ENCODE peak calls at places on chromosomes 6 and 20, in four cellular contexts. G is GM12878, J is ovary, L is transverse colon. V is an unnamed sample.

GRCh38 chr20:41619360-41620115 is 1.4 kb upstream of the CHD6 start:
- DNase-seq in G (no peak), J (no peak), L (no peak), V (no peak)

GRCh38 chr6:165630544-165630953 is 32.5 kb downstream of the PDE10A start:
- DNase-seq in G (no peak), J (no peak), L (no peak), V (no peak)

GRCh38 chr20:11445161-11445560 is 472.5 kb upstream of the BTBD3 start:
- DNase-seq in G (no peak), J (no peak), L (no peak), V (no peak)

GRCh38 chr6:121756643-121757042 is 321.2 kb downstream of the GJA1 start:
- DNase-seq in G (no peak), J (no peak), L (no peak), V (no peak)

GRCh38 chr6:137906020-137906472 is 39.0 kb downstream of the TNFAIP3 start:
- DNase-seq in G (no peak), J (no peak), L (no peak), V (no peak)

GRCh38 chr20:2212457-2213005 is 83.3 kb upstream of the TGM3 start:
- DNase-seq in G (no peak), J (no peak), L (no peak), V (no peak)

GRCh38 chr20:49724637-49725606 is 11.2 kb upstream of the B4GALT5 start:
- DNase-seq in G (no peak), J (peak; percentile 62), L (no peak), V (no peak)

GRCh38 chr6:22392711-22393110 is 95.9 kb upstream of the PRL start:
- DNase-seq in G (no peak), J (no peak), L (no peak), V (no peak)

GRCh38 chr20:25464501-25465204 is 57.2 kb downstream of the GINS1 start:
- DNase-seq in G (no peak), J (no peak), L (no peak), V (no peak)

GRCh38 chr6:37582309-37582708 is 82.6 kb upstream of the CCDC167 start:
- DNase-seq in G (no peak), J (no peak), L (no peak), V (no peak)

GRCh38 chr6:107700016-107700335 is 124.1 kb downstream of the SCML4 start:
- DNase-seq in G (no peak), J (no peak), L (no peak), V (no peak)

GRCh38 chr6:139882977-139883728 is 508.7 kb upstream of the CITED2 start:
- DNase-seq in G (no peak), J (no peak), L (no peak), V (no peak)

GRCh38 chr6:6656287-6656686 is 67.8 kb downstream of the LY86 start:
- DNase-seq in G (no peak), J (no peak), L (no peak), V (no peak)

GRCh38 chr6:44542401-44543116 is 155.1 kb downstream of the CDC5L start:
- DNase-seq in G (no peak), J (no peak), L (no peak), V (no peak)

GRCh38 chr20:47453167-47453782 is 48.4 kb upstream of the NCOA3 start:
- DNase-seq in G (peak; percentile 92), J (no peak), L (peak; percentile 40), V (no peak)

GRCh38 chr6:157054531-157054979 is 268.8 kb downstream of the TMEM242 start:
- DNase-seq in G (no peak), J (no peak), L (no peak), V (no peak)

GRCh38 chr6:85866758-85867401 is 224.2 kb upstream of the SYNCRIP start:
- DNase-seq in G (no peak), J (no peak), L (no peak), V (no peak)

GRCh38 chr20:34703573-34704176 is 469 bp upstream of the TP53INP2 start:
- DNase-seq in G (no peak), J (no peak), L (peak; percentile 58), V (no peak)

GRCh38 chr20:44035924-44036323 is 121.3 kb downstream of the TOX2 start:
- DNase-seq in G (no peak), J (no peak), L (no peak), V (no peak)

GRCh38 chr6:129901910-129902309 is 40.8 kb upstream of the TMEM244 start:
- DNase-seq in G (no peak), J (no peak), L (no peak), V (no peak)

GRCh38 chr6:135522975-135523692 is 25.6 kb upstream of the AHI1 start:
- DNase-seq in G (no peak), J (no peak), L (no peak), V (no peak)

GRCh38 chr20:33662172-33662571 is at the start of gene C20orf144:
- DNase-seq in G (no peak), J (peak; percentile 32), L (no peak), V (no peak)

GRCh38 chr6:12343440-12344162 is 53.4 kb downstream of the EDN1 start:
- DNase-seq in G (no peak), J (no peak), L (peak; percentile 63), V (no peak)

GRCh38 chr6:129785081-129785755 is 75.2 kb upstream of the ARHGAP18 start:
- DNase-seq in G (no peak), J (no peak), L (no peak), V (no peak)

GRCh38 chr20:57047281-57048026 is 219.0 kb downstream of the BMP7 start:
- DNase-seq in G (no peak), J (no peak), L (peak; percentile 14), V (no peak)

GRCh38 chr20:63979221-63979548 is 257 bp downstream of the SAMD10 start:
- DNase-seq in G (no peak), J (no peak), L (no peak), V (no peak)

GRCh38 chr6:129575378-129576118 is 134.4 kb downstream of the ARHGAP18 start:
- DNase-seq in G (no peak), J (no peak), L (no peak), V (no peak)

GRCh38 chr20:53428997-53429396 is 164.6 kb downstream of the ZNF217 start:
- DNase-seq in G (no peak), J (no peak), L (no peak), V (no peak)

GRCh38 chr6:5213851-5214507 is 46.8 kb downstream of the LYRM4 start:
- DNase-seq in G (no peak), J (no peak), L (no peak), V (peak; percentile 15)
- TF ChIP-seq CTCF in G (no peak), J (no peak), L (no peak), V (no peak)

GRCh38 chr6:3233321-3233720 is 5.9 kb upstream of the TUBB2B start:
- DNase-seq in G (no peak), J (no peak), L (no peak), V (no peak)
- H3K27me3 ChIP-seq in G (peaks cover 26% of the 10 kb centered on the region), J (peaks cover 2% of the 10 kb centered on the region), L (peaks cover 94% of the 10 kb centered on the region), V (peaks cover 5% of the 10 kb centered on the region)

GRCh38 chr20:6407163-6407562 is 284.3 kb upstream of the FERMT1 start:
- DNase-seq in G (no peak), J (no peak), L (no peak), V (no peak)
- TF ChIP-seq EP300 in G (no peak), J (no peak), L (no peak), V (no peak)

DNA sequence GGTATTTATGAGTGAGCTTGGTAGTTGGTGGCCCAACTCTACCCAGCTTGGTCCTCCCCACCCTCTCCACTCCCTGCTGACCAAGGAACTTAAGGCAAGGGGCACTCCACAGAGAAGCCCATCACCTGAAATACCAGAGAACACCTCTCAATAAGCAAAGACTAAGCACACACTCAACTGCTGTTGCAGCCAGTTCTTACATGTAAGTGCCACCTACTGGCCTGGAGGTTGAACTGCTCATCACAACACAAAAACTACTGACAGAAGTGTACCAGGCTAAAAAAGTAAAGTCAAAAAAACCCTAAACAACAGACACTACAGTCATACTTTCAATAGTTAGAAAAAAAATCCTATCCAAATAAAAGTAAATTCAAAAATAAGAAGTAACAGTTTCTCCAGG is 146.2 kb downstream of the FAM83B start:
- DNase-seq in G (no peak), J (no peak), L (no peak), V (no peak)
- TF ChIP-seq CTCF in G (peak; percentile 51), J (no peak), L (peak; percentile 14), V (no peak)